ENCODE peak calls at places on chromosomes 3 and 15, in five cellular contexts. One of them, this sample, is unnamed.

GRCh38 chr3:38566215-38566528 is 70.0 kb downstream of the EXOG start:
- DNase-seq in activated CD8-positive, alpha-beta memory T cell treated with anti-CD3 and anti-CD28 coated beads for 24 hours: no peak
- DNase-seq in RWPE1: no peak
- DNase-seq in stimulated activated naive CD4-positive, alpha-beta T cell: no peak
- DNase-seq in ovary: peak; percentile 5
- DNase-seq in this sample: peak; percentile 54

GRCh38 chr3:109112946-109113345 is 5.0 kb downstream of the MORC1 start:
- DNase-seq in activated CD8-positive, alpha-beta memory T cell treated with anti-CD3 and anti-CD28 coated beads for 24 hours: no peak
- DNase-seq in RWPE1: no peak
- DNase-seq in stimulated activated naive CD4-positive, alpha-beta T cell: no peak
- DNase-seq in ovary: no peak
- DNase-seq in this sample: no peak

GRCh38 chr3:189148090-189148507 is 23.7 kb upstream of the TPRG1 start:
- DNase-seq in activated CD8-positive, alpha-beta memory T cell treated with anti-CD3 and anti-CD28 coated beads for 24 hours: peak; percentile 86
- DNase-seq in RWPE1: peak; percentile 52
- DNase-seq in stimulated activated naive CD4-positive, alpha-beta T cell: peak; percentile 63
- DNase-seq in ovary: peak; percentile 83
- DNase-seq in this sample: peak; percentile 67

GRCh38 chr3:165837058-165837525 is at the start of gene BCHE:
- DNase-seq in activated CD8-positive, alpha-beta memory T cell treated with anti-CD3 and anti-CD28 coated beads for 24 hours: no peak
- DNase-seq in RWPE1: no peak
- DNase-seq in stimulated activated naive CD4-positive, alpha-beta T cell: no peak
- DNase-seq in ovary: peak; percentile 16
- DNase-seq in this sample: no peak

GRCh38 chr15:48966595-48967301 is 3.0 kb upstream of the SHC4 start:
- DNase-seq in activated CD8-positive, alpha-beta memory T cell treated with anti-CD3 and anti-CD28 coated beads for 24 hours: no peak
- DNase-seq in RWPE1: no peak
- DNase-seq in stimulated activated naive CD4-positive, alpha-beta T cell: no peak
- DNase-seq in ovary: no peak
- DNase-seq in this sample: no peak

GRCh38 chr3:10228248-10228950 is 19.9 kb upstream of the TATDN2 start:
- DNase-seq in activated CD8-positive, alpha-beta memory T cell treated with anti-CD3 and anti-CD28 coated beads for 24 hours: no peak
- DNase-seq in RWPE1: no peak
- DNase-seq in stimulated activated naive CD4-positive, alpha-beta T cell: no peak
- DNase-seq in ovary: no peak
- DNase-seq in this sample: no peak

GRCh38 chr15:100769043-100769974 is 110.3 kb upstream of the ALDH1A3 start:
- DNase-seq in activated CD8-positive, alpha-beta memory T cell treated with anti-CD3 and anti-CD28 coated beads for 24 hours: peak; percentile 32
- DNase-seq in RWPE1: no peak
- DNase-seq in stimulated activated naive CD4-positive, alpha-beta T cell: no peak
- DNase-seq in ovary: no peak
- DNase-seq in this sample: peak; percentile 47

GRCh38 chr3:40387001-40387894 is at the start of gene ENTPD3:
- DNase-seq in activated CD8-positive, alpha-beta memory T cell treated with anti-CD3 and anti-CD28 coated beads for 24 hours: peak; percentile 71
- DNase-seq in RWPE1: peak; percentile 44
- DNase-seq in stimulated activated naive CD4-positive, alpha-beta T cell: peak; percentile 35
- DNase-seq in ovary: no peak
- DNase-seq in this sample: peak; percentile 76

GRCh38 chr3:142498397-142499180 is 50.8 kb upstream of the XRN1 start:
- DNase-seq in activated CD8-positive, alpha-beta memory T cell treated with anti-CD3 and anti-CD28 coated beads for 24 hours: no peak
- DNase-seq in RWPE1: no peak
- DNase-seq in stimulated activated naive CD4-positive, alpha-beta T cell: no peak
- DNase-seq in ovary: no peak
- DNase-seq in this sample: no peak

GRCh38 chr3:177337548-177338331 is 140.5 kb upstream of the TBL1XR1 start:
- DNase-seq in activated CD8-positive, alpha-beta memory T cell treated with anti-CD3 and anti-CD28 coated beads for 24 hours: peak; percentile 79
- DNase-seq in RWPE1: peak; percentile 13
- DNase-seq in stimulated activated naive CD4-positive, alpha-beta T cell: no peak
- DNase-seq in ovary: no peak
- DNase-seq in this sample: no peak

GRCh38 chr15:81322708-81323253 is 1.2 kb downstream of the STARD5 start:
- DNase-seq in activated CD8-positive, alpha-beta memory T cell treated with anti-CD3 and anti-CD28 coated beads for 24 hours: no peak
- DNase-seq in RWPE1: peak; percentile 46
- DNase-seq in stimulated activated naive CD4-positive, alpha-beta T cell: no peak
- DNase-seq in ovary: no peak
- DNase-seq in this sample: no peak

GRCh38 chr3:87350367-87351199 is 74.2 kb upstream of the POU1F1 start:
- DNase-seq in activated CD8-positive, alpha-beta memory T cell treated with anti-CD3 and anti-CD28 coated beads for 24 hours: no peak
- DNase-seq in RWPE1: peak; percentile 39
- DNase-seq in stimulated activated naive CD4-positive, alpha-beta T cell: peak; percentile 51
- DNase-seq in ovary: no peak
- DNase-seq in this sample: no peak

GRCh38 chr3:51559266-51559907 is 20.9 kb downstream of the RAD54L2 start:
- DNase-seq in activated CD8-positive, alpha-beta memory T cell treated with anti-CD3 and anti-CD28 coated beads for 24 hours: no peak
- DNase-seq in RWPE1: no peak
- DNase-seq in stimulated activated naive CD4-positive, alpha-beta T cell: no peak
- DNase-seq in ovary: peak; percentile 60
- DNase-seq in this sample: no peak

GRCh38 chr3:78814893-78815562 is 952.8 kb downstream of the ROBO1 start:
- DNase-seq in activated CD8-positive, alpha-beta memory T cell treated with anti-CD3 and anti-CD28 coated beads for 24 hours: no peak
- DNase-seq in RWPE1: no peak
- DNase-seq in stimulated activated naive CD4-positive, alpha-beta T cell: no peak
- DNase-seq in ovary: no peak
- DNase-seq in this sample: no peak

GRCh38 chr15:39770748-39771689 is 11.6 kb downstream of the FSIP1 start:
- DNase-seq in activated CD8-positive, alpha-beta memory T cell treated with anti-CD3 and anti-CD28 coated beads for 24 hours: no peak
- DNase-seq in RWPE1: no peak
- DNase-seq in stimulated activated naive CD4-positive, alpha-beta T cell: no peak
- DNase-seq in ovary: no peak
- DNase-seq in this sample: no peak

GRCh38 chr3:88469216-88469615 is 319.5 kb downstream of the C3orf38 start:
- DNase-seq in activated CD8-positive, alpha-beta memory T cell treated with anti-CD3 and anti-CD28 coated beads for 24 hours: no peak
- DNase-seq in RWPE1: no peak
- DNase-seq in stimulated activated naive CD4-positive, alpha-beta T cell: no peak
- DNase-seq in ovary: no peak
- DNase-seq in this sample: no peak

GRCh38 chr3:149934524-149934923 is 36.2 kb downstream of the PFN2 start:
- DNase-seq in activated CD8-positive, alpha-beta memory T cell treated with anti-CD3 and anti-CD28 coated beads for 24 hours: no peak
- DNase-seq in RWPE1: no peak
- DNase-seq in stimulated activated naive CD4-positive, alpha-beta T cell: no peak
- DNase-seq in ovary: peak; percentile 61
- DNase-seq in this sample: no peak

GRCh38 chr15:84981054-84981710 is 474 bp upstream of the PDE8A start:
- DNase-seq in activated CD8-positive, alpha-beta memory T cell treated with anti-CD3 and anti-CD28 coated beads for 24 hours: no peak
- DNase-seq in RWPE1: peak; percentile 99
- DNase-seq in stimulated activated naive CD4-positive, alpha-beta T cell: peak; percentile 99
- DNase-seq in ovary: peak; percentile 93
- DNase-seq in this sample: peak; percentile 97

GRCh38 chr3:27677554-27677953 is 44.6 kb downstream of the EOMES start:
- DNase-seq in activated CD8-positive, alpha-beta memory T cell treated with anti-CD3 and anti-CD28 coated beads for 24 hours: no peak
- DNase-seq in RWPE1: peak; percentile 80
- DNase-seq in stimulated activated naive CD4-positive, alpha-beta T cell: no peak
- DNase-seq in ovary: peak; percentile 77
- DNase-seq in this sample: no peak

GRCh38 chr3:8621872-8622271 is 22.7 kb downstream of the SSUH2 start:
- DNase-seq in activated CD8-positive, alpha-beta memory T cell treated with anti-CD3 and anti-CD28 coated beads for 24 hours: no peak
- DNase-seq in RWPE1: no peak
- DNase-seq in stimulated activated naive CD4-positive, alpha-beta T cell: no peak
- DNase-seq in ovary: peak; percentile 50
- DNase-seq in this sample: no peak

GRCh38 chr15:73709241-73709640 is 25.1 kb downstream of the CD276 start:
- DNase-seq in activated CD8-positive, alpha-beta memory T cell treated with anti-CD3 and anti-CD28 coated beads for 24 hours: no peak
- DNase-seq in RWPE1: no peak
- DNase-seq in stimulated activated naive CD4-positive, alpha-beta T cell: no peak
- DNase-seq in ovary: no peak
- DNase-seq in this sample: no peak

GRCh38 chr3:18100126-18100525 is 325.0 kb downstream of the SATB1 start:
- DNase-seq in activated CD8-positive, alpha-beta memory T cell treated with anti-CD3 and anti-CD28 coated beads for 24 hours: no peak
- DNase-seq in RWPE1: peak; percentile 8
- DNase-seq in stimulated activated naive CD4-positive, alpha-beta T cell: no peak
- DNase-seq in ovary: no peak
- DNase-seq in this sample: no peak

GRCh38 chr15:62883938-62884479 is 158.5 kb upstream of the TPM1 start:
- DNase-seq in activated CD8-positive, alpha-beta memory T cell treated with anti-CD3 and anti-CD28 coated beads for 24 hours: no peak
- DNase-seq in RWPE1: no peak
- DNase-seq in stimulated activated naive CD4-positive, alpha-beta T cell: no peak
- DNase-seq in ovary: no peak
- DNase-seq in this sample: no peak